ENCODE peak calls at places on chromosomes 5 and 9, in eight cellular contexts. O is Panc1, Y is HCT116, Q is GM06990, C is tibial artery, A is BJ, B is suprapubic skin, W is body of pancreas. U is an unnamed sample.
A peak's percentile ranks its signal among the peaks of the same experiment; 100 is the strongest.

GRCh38 chr5:142636698-142637324 is 49.1 kb downstream of the FGF1 start:
- DNase-seq in O (no peak), Y (no peak), Q (no peak), C (no peak), A (no peak), B (no peak), W (no peak), U (no peak)

GRCh38 chr5:178223828-178224335 is 8.7 kb downstream of the PHYKPL start:
- DNase-seq in O (no peak), Y (no peak), Q (no peak), C (no peak), A (no peak), B (no peak), W (no peak), U (no peak)

GRCh38 chr9:33329996-33330395 is 39.7 kb downstream of the NFX1 start:
- DNase-seq in O (peak; percentile 82), Y (no peak), Q (no peak), C (no peak), A (no peak), B (no peak), W (no peak), U (no peak)

GRCh38 chr5:41794478-41794877 is 75.7 kb downstream of the OXCT1 start:
- DNase-seq in O (no peak), Y (peak; percentile 19), Q (no peak), C (no peak), A (peak; percentile 59), B (no peak), W (no peak), U (peak; percentile 94)

GRCh38 chr9:133869674-133870419 is 122.3 kb downstream of the VAV2 start:
- DNase-seq in O (no peak), Y (no peak), Q (no peak), C (no peak), A (no peak), B (no peak), W (no peak), U (no peak)

GRCh38 chr5:168365581-168366081 is 74.2 kb downstream of the WWC1 start:
- DNase-seq in O (no peak), Y (peak; percentile 35), Q (no peak), C (peak; percentile 38), A (no peak), B (no peak), W (peak; percentile 75), U (no peak)

GRCh38 chr9:35193762-35194161 is 32.0 kb downstream of the UNC13B start:
- DNase-seq in O (no peak), Y (no peak), Q (no peak), C (no peak), A (no peak), B (no peak), W (no peak), U (no peak)

GRCh38 chr5:154945695-154946301 is 4.9 kb downstream of the MRPL22 start:
- DNase-seq in O (no peak), Y (no peak), Q (no peak), C (no peak), A (no peak), B (no peak), W (no peak), U (no peak)

GRCh38 chr9:22216730-22217160 is 207.6 kb upstream of the CDKN2B start:
- DNase-seq in O (no peak), Y (peak; percentile 65), Q (no peak), C (no peak), A (peak; percentile 34), B (no peak), W (no peak), U (no peak)

GRCh38 chr5:92741906-92742305 is 839.1 kb downstream of the NR2F1-AS1 start:
- DNase-seq in O (no peak), Y (no peak), Q (no peak), C (no peak), A (no peak), B (no peak), W (no peak), U (no peak)

GRCh38 chr5:54013556-54014157 is 296.7 kb downstream of the ARL15 start:
- DNase-seq in O (no peak), Y (peak; percentile 27), Q (no peak), C (no peak), A (peak; percentile 53), B (no peak), W (no peak), U (no peak)

GRCh38 chr9:94985649-94986048 is 259.1 kb downstream of the AOPEP start:
- DNase-seq in O (no peak), Y (no peak), Q (no peak), C (no peak), A (no peak), B (no peak), W (no peak), U (no peak)

GRCh38 chr5:90888511-90889324 is 330.1 kb downstream of the ADGRV1 start:
- DNase-seq in O (no peak), Y (no peak), Q (no peak), C (no peak), A (no peak), B (no peak), W (no peak), U (peak; percentile 77)

GRCh38 chr9:36479086-36479485 is 79.0 kb upstream of the RNF38 start:
- DNase-seq in O (no peak), Y (no peak), Q (no peak), C (no peak), A (no peak), B (no peak), W (no peak), U (no peak)

GRCh38 chr9:86557063-86557766 is 203.0 kb upstream of the TUT7 start:
- DNase-seq in O (no peak), Y (no peak), Q (no peak), C (no peak), A (peak; percentile 65), B (no peak), W (no peak), U (no peak)

DNA sequence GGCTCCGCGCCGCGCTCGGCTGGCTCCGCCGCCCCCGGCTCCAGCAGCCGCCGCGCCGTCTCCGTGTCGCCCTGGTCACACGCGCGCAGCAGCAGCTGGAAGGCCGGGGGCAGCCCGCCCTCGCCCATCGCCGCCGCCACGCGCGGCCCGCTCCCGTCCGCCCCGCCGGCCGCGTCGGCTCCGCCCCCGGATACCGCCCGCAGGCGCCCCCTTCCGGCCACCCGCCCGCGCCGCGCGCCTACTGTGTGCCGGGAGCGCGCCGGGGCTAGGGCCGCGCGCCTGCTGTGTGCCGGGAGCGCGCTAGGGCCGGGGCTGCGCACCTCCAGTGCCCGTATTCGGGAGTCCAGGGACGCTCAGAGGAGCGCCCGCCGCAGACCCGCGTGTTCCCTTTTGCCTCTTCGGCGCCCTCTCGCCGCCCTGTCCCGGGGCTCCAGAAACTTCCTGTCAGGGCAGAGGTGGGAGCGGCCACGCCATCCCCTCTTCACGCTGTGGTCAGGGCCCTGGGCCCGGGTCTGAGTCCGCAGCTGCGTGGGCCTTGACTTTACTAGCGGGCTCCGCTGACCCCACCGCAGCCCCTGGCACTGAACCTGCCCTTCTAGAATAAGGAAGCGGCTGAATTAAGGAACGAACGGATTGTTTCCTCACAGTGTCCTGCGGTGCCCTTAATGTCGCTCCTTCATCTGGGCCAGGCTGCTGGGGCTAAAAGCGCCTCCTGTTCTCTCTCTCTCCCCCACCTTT is at the start of gene ANKS6:
- DNase-seq in O (no peak), Y (no peak), Q (peak; percentile 77), C (peak; percentile 87), A (no peak), B (no peak), W (peak; percentile 84), U (no peak)
- TF ChIP-seq CTCF in O (peak; percentile 85), Y (no peak), Q (no peak), C (peak; percentile 76), A (peak; percentile 1), B (peak; percentile 33), W (no peak), U (peak; percentile 32)

GRCh38 chr5:99807346-99807745 is 727.8 kb upstream of the FAM174A start:
- DNase-seq in O (no peak), Y (no peak), Q (no peak), C (no peak), A (no peak), B (no peak), W (no peak), U (no peak)

GRCh38 chr5:99814311-99815063 is 720.7 kb upstream of the FAM174A start:
- DNase-seq in O (no peak), Y (no peak), Q (no peak), C (no peak), A (no peak), B (no peak), W (no peak), U (peak; percentile 63)

GRCh38 chr5:99808657-99809230 is 726.4 kb upstream of the FAM174A start:
- DNase-seq in O (no peak), Y (no peak), Q (no peak), C (no peak), A (no peak), B (no peak), W (no peak), U (no peak)
- H3K4me3 ChIP-seq in O (no peak overlapping the region), Y (no peak overlapping the region), Q (no peak overlapping the region), C (no peak overlapping the region), A (no peak overlapping the region), B (no peak overlapping the region), W (no peak overlapping the region), U (no peak overlapping the region)

GRCh38 chr9:71904076-71904475 is 6.9 kb downstream of the ABHD17B start:
- DNase-seq in O (no peak), Y (no peak), Q (no peak), C (no peak), A (no peak), B (no peak), W (no peak), U (no peak)

GRCh38 chr9:71895955-71896354 is 15.0 kb downstream of the ABHD17B start:
- DNase-seq in O (no peak), Y (no peak), Q (no peak), C (no peak), A (no peak), B (no peak), W (no peak), U (no peak)

GRCh38 chr9:71896762-71897161 is 14.2 kb downstream of the ABHD17B start:
- DNase-seq in O (no peak), Y (no peak), Q (no peak), C (no peak), A (no peak), B (no peak), W (no peak), U (no peak)

GRCh38 chr9:71897573-71897972 is 13.4 kb downstream of the ABHD17B start:
- DNase-seq in O (no peak), Y (no peak), Q (no peak), C (no peak), A (no peak), B (no peak), W (no peak), U (no peak)

DNA sequence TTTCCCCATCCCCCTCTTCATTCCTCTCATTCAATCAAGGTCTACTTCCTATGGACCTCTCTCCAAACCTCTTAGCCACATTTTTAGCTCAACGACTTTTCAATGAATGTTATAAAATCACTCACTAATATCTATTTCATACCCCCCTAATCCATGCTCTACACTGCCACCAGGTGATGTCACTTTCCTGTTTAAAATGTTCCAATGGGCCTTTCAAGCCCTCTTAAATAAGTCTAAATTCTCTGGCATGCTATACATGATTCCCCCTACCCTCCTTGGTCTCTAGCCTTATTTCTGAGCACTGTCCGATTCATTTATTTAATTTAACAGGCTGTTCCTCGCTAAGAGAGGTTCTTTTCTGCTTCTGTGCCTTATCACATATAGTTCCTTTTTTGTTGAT is 9.3 kb downstream of the ABHD17B start:
- DNase-seq in O (no peak), Y (no peak), Q (no peak), C (no peak), A (no peak), B (no peak), W (no peak), U (no peak)
- TF ChIP-seq CTCF in O (no peak), Y (no peak), Q (no peak), C (no peak), A (no peak), B (no peak), W (no peak), U (no peak)

GRCh38 chr9:92685022-92685421 is 15.1 kb upstream of the IPPK start:
- DNase-seq in O (no peak), Y (no peak), Q (no peak), C (no peak), A (no peak), B (no peak), W (no peak), U (no peak)
- H3K4me3 ChIP-seq in O (no peak overlapping the region), Y (no peak overlapping the region), Q (no peak overlapping the region), C (no peak overlapping the region), A (no peak overlapping the region), B (no peak overlapping the region), W (no peak overlapping the region), U (no peak overlapping the region)